ENCODE peak calls at places on chromosomes 11 and 22, in five cellular contexts. One of them, this sample, is unnamed.

GRCh38 chr11:82771781-82772180 is 38.1 kb upstream of the FAM181B start:
- DNase-seq in neuronal stem cell: no peak
- DNase-seq in mesenchymal stem cell: no peak
- DNase-seq in trophoblast cell: no peak
- DNase-seq in IMR-90: no peak
- DNase-seq in this sample: no peak

GRCh38 chr22:48951836-48952235 is 875.8 kb downstream of the BRD1 start:
- DNase-seq in neuronal stem cell: no peak
- DNase-seq in mesenchymal stem cell: no peak
- DNase-seq in trophoblast cell: no peak
- DNase-seq in IMR-90: no peak
- DNase-seq in this sample: peak; percentile 5

GRCh38 chr11:125553357-125553756 is 15.9 kb upstream of the EI24 start:
- DNase-seq in neuronal stem cell: no peak
- DNase-seq in mesenchymal stem cell: no peak
- DNase-seq in trophoblast cell: no peak
- DNase-seq in IMR-90: no peak
- DNase-seq in this sample: no peak

GRCh38 chr11:93986716-93987115 is 34.4 kb upstream of the HEPHL1 start:
- DNase-seq in neuronal stem cell: no peak
- DNase-seq in mesenchymal stem cell: no peak
- DNase-seq in trophoblast cell: no peak
- DNase-seq in IMR-90: peak; percentile 10
- DNase-seq in this sample: no peak

GRCh38 chr22:26660961-26661578 is 3.7 kb downstream of the MIAT start:
- DNase-seq in neuronal stem cell: peak; percentile 80
- DNase-seq in mesenchymal stem cell: no peak
- DNase-seq in trophoblast cell: no peak
- DNase-seq in IMR-90: no peak
- DNase-seq in this sample: no peak

GRCh38 chr11:111911563-111912401 is at the start of gene CRYAB:
- DNase-seq in neuronal stem cell: no peak
- DNase-seq in mesenchymal stem cell: peak; percentile 84
- DNase-seq in trophoblast cell: peak; percentile 89
- DNase-seq in IMR-90: peak; percentile 82
- DNase-seq in this sample: peak; percentile 39

GRCh38 chr11:102940714-102941588 is 14.6 kb downstream of the MMP13 start:
- DNase-seq in neuronal stem cell: peak; percentile 64
- DNase-seq in mesenchymal stem cell: peak; percentile 76
- DNase-seq in trophoblast cell: peak; percentile 47
- DNase-seq in IMR-90: peak; percentile 73
- DNase-seq in this sample: peak; percentile 59

GRCh38 chr11:14454861-14455632 is 44.6 kb downstream of the COPB1 start:
- DNase-seq in neuronal stem cell: peak; percentile 1
- DNase-seq in mesenchymal stem cell: peak; percentile 56
- DNase-seq in trophoblast cell: no peak
- DNase-seq in IMR-90: peak; percentile 39
- DNase-seq in this sample: no peak

GRCh38 chr11:45713573-45713972 is 48.2 kb upstream of the CHST1 start:
- DNase-seq in neuronal stem cell: no peak
- DNase-seq in mesenchymal stem cell: no peak
- DNase-seq in trophoblast cell: no peak
- DNase-seq in IMR-90: no peak
- DNase-seq in this sample: no peak

GRCh38 chr11:34346551-34346950 is 11.3 kb downstream of the ABTB2 start:
- DNase-seq in neuronal stem cell: no peak
- DNase-seq in mesenchymal stem cell: no peak
- DNase-seq in trophoblast cell: peak; percentile 31
- DNase-seq in IMR-90: no peak
- DNase-seq in this sample: no peak

GRCh38 chr11:58762284-58763119 is 30.8 kb upstream of the GLYAT start:
- DNase-seq in neuronal stem cell: peak; percentile 3
- DNase-seq in mesenchymal stem cell: no peak
- DNase-seq in trophoblast cell: no peak
- DNase-seq in IMR-90: no peak
- DNase-seq in this sample: no peak

GRCh38 chr11:114596175-114596919 is 761 bp upstream of the NXPE4 start:
- DNase-seq in neuronal stem cell: no peak
- DNase-seq in mesenchymal stem cell: no peak
- DNase-seq in trophoblast cell: no peak
- DNase-seq in IMR-90: no peak
- DNase-seq in this sample: no peak

GRCh38 chr11:57560146-57560545 is 7.3 kb downstream of the UBE2L6 start:
- DNase-seq in neuronal stem cell: no peak
- DNase-seq in mesenchymal stem cell: no peak
- DNase-seq in trophoblast cell: no peak
- DNase-seq in IMR-90: no peak
- DNase-seq in this sample: no peak

GRCh38 chr22:26285632-26286031 is 116.4 kb downstream of the SEZ6L start:
- DNase-seq in neuronal stem cell: no peak
- DNase-seq in mesenchymal stem cell: no peak
- DNase-seq in trophoblast cell: no peak
- DNase-seq in IMR-90: no peak
- DNase-seq in this sample: no peak

GRCh38 chr22:37226087-37226486 is 13.8 kb upstream of the SSTR3 start:
- DNase-seq in neuronal stem cell: no peak
- DNase-seq in mesenchymal stem cell: no peak
- DNase-seq in trophoblast cell: no peak
- DNase-seq in IMR-90: no peak
- DNase-seq in this sample: no peak

GRCh38 chr11:134365011-134365925 is 33.5 kb downstream of the GLB1L2 start:
- DNase-seq in neuronal stem cell: no peak
- DNase-seq in mesenchymal stem cell: no peak
- DNase-seq in trophoblast cell: no peak
- DNase-seq in IMR-90: no peak
- DNase-seq in this sample: no peak

GRCh38 chr22:50014655-50015401 is 2.3 kb upstream of the IL17REL start:
- DNase-seq in neuronal stem cell: no peak
- DNase-seq in mesenchymal stem cell: no peak
- DNase-seq in trophoblast cell: no peak
- DNase-seq in IMR-90: no peak
- DNase-seq in this sample: peak; percentile 28

GRCh38 chr11:117186431-117186761 is 7.9 kb downstream of the SIDT2 start:
- DNase-seq in neuronal stem cell: no peak
- DNase-seq in mesenchymal stem cell: no peak
- DNase-seq in trophoblast cell: no peak
- DNase-seq in IMR-90: no peak
- DNase-seq in this sample: no peak

GRCh38 chr11:47393163-47394049 is 15.0 kb upstream of the SLC39A13 start:
- DNase-seq in neuronal stem cell: no peak
- DNase-seq in mesenchymal stem cell: peak; percentile 82
- DNase-seq in trophoblast cell: no peak
- DNase-seq in IMR-90: peak; percentile 88
- DNase-seq in this sample: peak; percentile 25

GRCh38 chr11:44310456-44311272 is 725 bp upstream of the ALX4 start:
- DNase-seq in neuronal stem cell: no peak
- DNase-seq in mesenchymal stem cell: no peak
- DNase-seq in trophoblast cell: no peak
- DNase-seq in IMR-90: no peak
- DNase-seq in this sample: peak; percentile 82

GRCh38 chr11:106763516-106763915 is 254.8 kb downstream of the GUCY1A2 start:
- DNase-seq in neuronal stem cell: no peak
- DNase-seq in mesenchymal stem cell: no peak
- DNase-seq in trophoblast cell: no peak
- DNase-seq in IMR-90: no peak
- DNase-seq in this sample: no peak

GRCh38 chr11:26649884-26650283 is 72.0 kb downstream of the SLC5A12 start:
- DNase-seq in neuronal stem cell: peak; percentile 72
- DNase-seq in mesenchymal stem cell: peak; percentile 76
- DNase-seq in trophoblast cell: peak; percentile 78
- DNase-seq in IMR-90: peak; percentile 53
- DNase-seq in this sample: peak; percentile 64

GRCh38 chr11:100557830-100558611 is 129.1 kb upstream of the ARHGAP42 start:
- DNase-seq in neuronal stem cell: no peak
- DNase-seq in mesenchymal stem cell: peak; percentile 42
- DNase-seq in trophoblast cell: no peak
- DNase-seq in IMR-90: peak; percentile 63
- DNase-seq in this sample: no peak

GRCh38 chr11:123404626-123405025 is 25.4 kb upstream of the GRAMD1B start:
- DNase-seq in neuronal stem cell: no peak
- DNase-seq in mesenchymal stem cell: no peak
- DNase-seq in trophoblast cell: no peak
- DNase-seq in IMR-90: no peak
- DNase-seq in this sample: no peak

GRCh38 chr22:50699754-50700386 is 27.2 kb downstream of the SHANK3 start:
- DNase-seq in neuronal stem cell: no peak
- DNase-seq in mesenchymal stem cell: no peak
- DNase-seq in trophoblast cell: no peak
- DNase-seq in IMR-90: no peak
- DNase-seq in this sample: peak; percentile 58

GRCh38 chr11:104394508-104394907 is 230.6 kb upstream of the PDGFD start:
- DNase-seq in neuronal stem cell: no peak
- DNase-seq in mesenchymal stem cell: no peak
- DNase-seq in trophoblast cell: no peak
- DNase-seq in IMR-90: no peak
- DNase-seq in this sample: no peak

GRCh38 chr22:29311468-29312217 is 3.9 kb downstream of the RASL10A start:
- DNase-seq in neuronal stem cell: no peak
- DNase-seq in mesenchymal stem cell: no peak
- DNase-seq in trophoblast cell: no peak
- DNase-seq in IMR-90: no peak
- DNase-seq in this sample: no peak

GRCh38 chr11:126528075-126528474 is 172.6 kb downstream of the ST3GAL4 start:
- DNase-seq in neuronal stem cell: no peak
- DNase-seq in mesenchymal stem cell: no peak
- DNase-seq in trophoblast cell: no peak
- DNase-seq in IMR-90: no peak
- DNase-seq in this sample: no peak

GRCh38 chr11:69940246-69940610 is 121.0 kb upstream of the FGF3 start:
- DNase-seq in neuronal stem cell: no peak
- DNase-seq in mesenchymal stem cell: no peak
- DNase-seq in trophoblast cell: no peak
- DNase-seq in IMR-90: no peak
- DNase-seq in this sample: no peak

GRCh38 chr11:60872952-60873524 is 5.7 kb downstream of the ZP1 start:
- DNase-seq in neuronal stem cell: no peak
- DNase-seq in mesenchymal stem cell: peak; percentile 89
- DNase-seq in trophoblast cell: no peak
- DNase-seq in IMR-90: peak; percentile 89
- DNase-seq in this sample: peak; percentile 64

GRCh38 chr22:21959274-21960074 is 6.8 kb upstream of the PPM1F start:
- DNase-seq in neuronal stem cell: no peak
- DNase-seq in mesenchymal stem cell: no peak
- DNase-seq in trophoblast cell: no peak
- DNase-seq in IMR-90: no peak
- DNase-seq in this sample: no peak

GRCh38 chr11:132980721-132981120 is 551.6 kb downstream of the OPCML start:
- DNase-seq in neuronal stem cell: no peak
- DNase-seq in mesenchymal stem cell: no peak
- DNase-seq in trophoblast cell: no peak
- DNase-seq in IMR-90: no peak
- DNase-seq in this sample: no peak

DNA sequence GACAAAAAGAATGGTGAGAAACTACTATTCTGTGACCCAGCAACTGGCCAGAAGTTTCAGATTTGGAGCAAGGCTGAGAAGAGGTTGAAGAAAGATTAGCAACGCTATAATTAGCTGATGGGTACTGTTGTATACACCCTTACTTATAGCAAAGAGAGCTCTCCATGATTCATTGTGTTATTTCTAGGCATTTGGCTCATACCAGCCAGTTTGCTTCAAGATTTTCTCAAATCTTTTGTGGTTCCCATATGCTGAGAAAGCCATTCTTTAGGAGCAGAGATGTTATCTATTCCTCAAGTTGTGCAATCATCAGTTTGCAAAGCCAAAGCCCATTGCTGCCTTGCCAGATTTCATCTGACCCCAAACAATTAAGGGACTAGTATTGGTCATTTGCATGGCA is 179.4 kb downstream of the ETS1 start:
- DNase-seq in neuronal stem cell: no peak
- DNase-seq in mesenchymal stem cell: peak; percentile 85
- DNase-seq in trophoblast cell: peak; percentile 61
- DNase-seq in IMR-90: peak; percentile 73
- DNase-seq in this sample: no peak
- H3K9ac ChIP-seq in neuronal stem cell: no peak overlapping the region
- H3K9ac ChIP-seq in mesenchymal stem cell: no peak overlapping the region
- H3K9ac ChIP-seq in trophoblast cell: no peak overlapping the region
- H3K9ac ChIP-seq in IMR-90: no peak overlapping the region
- H3K9ac ChIP-seq in this sample: no peak overlapping the region

GRCh38 chr11:73982990-73983763 is 534 bp upstream of the UCP2 start:
- DNase-seq in neuronal stem cell: peak; percentile 87
- DNase-seq in mesenchymal stem cell: peak; percentile 91
- DNase-seq in trophoblast cell: peak; percentile 82
- DNase-seq in IMR-90: peak; percentile 85
- DNase-seq in this sample: peak; percentile 97
- H3K14ac ChIP-seq in neuronal stem cell: peak overlapping the region; percentile 57
- H3K14ac ChIP-seq in mesenchymal stem cell: no peak overlapping the region
- H3K14ac ChIP-seq in trophoblast cell: peak overlapping the region; percentile 14
- H3K14ac ChIP-seq in IMR-90: peak overlapping the region; percentile 54
- H3K14ac ChIP-seq in this sample: peak overlapping the region; percentile 41

DNA sequence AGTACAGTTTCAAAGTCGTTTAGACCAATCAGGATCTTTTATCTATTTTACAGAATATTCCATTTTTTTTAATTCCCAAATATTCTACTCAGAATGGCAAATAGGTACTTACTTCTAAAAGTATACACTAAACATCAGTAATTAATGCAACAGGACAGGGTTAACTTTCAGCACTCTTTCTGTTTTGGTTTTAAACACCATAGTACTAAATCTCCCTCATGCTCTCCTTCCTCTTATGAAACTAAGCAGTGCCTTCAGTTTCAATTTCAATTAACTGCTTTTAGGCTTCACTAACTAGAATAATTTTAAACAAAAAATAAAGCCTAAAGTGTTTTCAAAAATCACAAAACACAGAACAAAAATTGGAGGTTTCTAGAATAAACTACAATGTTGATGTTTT is 57.9 kb downstream of the NOX4 start:
- DNase-seq in neuronal stem cell: no peak
- DNase-seq in mesenchymal stem cell: peak; percentile 12
- DNase-seq in trophoblast cell: no peak
- DNase-seq in IMR-90: no peak
- DNase-seq in this sample: no peak
- H3K9ac ChIP-seq in neuronal stem cell: no peak overlapping the region
- H3K9ac ChIP-seq in mesenchymal stem cell: no peak overlapping the region
- H3K9ac ChIP-seq in trophoblast cell: no peak overlapping the region
- H3K9ac ChIP-seq in IMR-90: no peak overlapping the region
- H3K9ac ChIP-seq in this sample: no peak overlapping the region

DNA sequence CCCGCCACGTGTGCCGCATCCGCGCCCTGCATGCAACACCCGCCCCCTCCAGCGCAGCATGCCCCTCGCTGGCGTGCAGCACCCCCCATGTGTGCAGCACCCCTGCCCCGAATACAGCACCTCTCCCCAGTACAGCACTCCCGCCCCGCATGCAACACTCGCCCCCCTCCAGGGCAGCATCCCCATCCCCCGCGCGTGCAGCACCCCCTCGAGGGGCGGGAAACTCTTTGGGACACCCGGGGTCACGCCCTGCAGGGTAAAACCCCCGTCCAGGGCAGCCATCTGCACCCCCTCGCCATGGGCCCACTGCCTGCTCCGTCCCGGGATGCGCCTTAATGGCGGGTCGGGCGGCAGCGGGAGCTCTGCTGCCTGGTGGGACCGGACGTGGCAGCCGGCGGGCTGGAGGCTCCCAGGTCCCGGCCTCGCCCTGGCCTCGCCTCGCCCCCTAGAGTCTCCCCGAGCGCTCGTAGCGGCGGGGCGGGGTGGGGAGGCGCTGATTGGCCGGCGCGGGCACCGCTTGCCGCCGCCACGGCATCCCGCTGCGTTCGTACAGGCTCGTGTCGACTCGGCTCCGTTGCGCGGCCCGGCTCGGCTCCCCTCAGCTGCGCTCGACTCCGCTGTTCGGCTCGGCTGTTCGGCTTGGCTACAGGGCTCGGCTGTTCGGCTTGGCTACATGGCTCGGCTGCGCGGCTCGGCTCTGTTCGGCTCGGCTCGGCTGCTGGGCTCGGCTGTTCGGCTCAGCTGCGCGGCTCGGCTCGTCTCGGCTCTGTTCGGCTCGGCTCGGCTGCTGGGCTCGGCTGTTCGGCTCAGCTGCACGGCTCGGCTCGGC is 417 bp upstream of the BRSK2 start:
- DNase-seq in neuronal stem cell: peak; percentile 97
- DNase-seq in mesenchymal stem cell: peak; percentile 96
- DNase-seq in trophoblast cell: peak; percentile 96
- DNase-seq in IMR-90: peak; percentile 93
- DNase-seq in this sample: peak; percentile 98
- H3K14ac ChIP-seq in neuronal stem cell: peak overlapping the region; percentile 89
- H3K14ac ChIP-seq in mesenchymal stem cell: no peak overlapping the region
- H3K14ac ChIP-seq in trophoblast cell: no peak overlapping the region
- H3K14ac ChIP-seq in IMR-90: peak overlapping the region; percentile 85
- H3K14ac ChIP-seq in this sample: no peak overlapping the region

This sample was measured in H9.